ENCODE peak calls at places on chromosome 6, in five cellular contexts. One of them, this sample, is unnamed.

GRCh38 chr6:76742919-76743318 is 670.5 kb upstream of the IMPG1 start:
- DNase-seq in GM12865: no peak
- DNase-seq in DND-41: no peak
- DNase-seq in psoas muscle: no peak
- DNase-seq in brain microvascular endothelial cell: peak
- DNase-seq in this sample: no peak

GRCh38 chr6:37049990-37050853 is 44.8 kb downstream of the FGD2 start:
- DNase-seq in GM12865: peak
- DNase-seq in DND-41: peak
- DNase-seq in psoas muscle: peak
- DNase-seq in brain microvascular endothelial cell: no peak
- DNase-seq in this sample: no peak

GRCh38 chr6:128508588-128509296 is 11.7 kb downstream of the PTPRK start:
- DNase-seq in GM12865: no peak
- DNase-seq in DND-41: no peak
- DNase-seq in psoas muscle: no peak
- DNase-seq in brain microvascular endothelial cell: peak
- DNase-seq in this sample: peak

GRCh38 chr6:26576929-26577719 is 19.6 kb upstream of the ABT1 start:
- DNase-seq in GM12865: peak
- DNase-seq in DND-41: peak
- DNase-seq in psoas muscle: no peak
- DNase-seq in brain microvascular endothelial cell: peak
- DNase-seq in this sample: peak

GRCh38 chr6:2542858-2543218 is 207.9 kb downstream of the MYLK4 start:
- DNase-seq in GM12865: peak
- DNase-seq in DND-41: peak
- DNase-seq in psoas muscle: no peak
- DNase-seq in brain microvascular endothelial cell: peak
- DNase-seq in this sample: peak

GRCh38 chr6:46350714-46351113 is 140.5 kb downstream of the RCAN2 start:
- DNase-seq in GM12865: no peak
- DNase-seq in DND-41: no peak
- DNase-seq in psoas muscle: no peak
- DNase-seq in brain microvascular endothelial cell: no peak
- DNase-seq in this sample: no peak

GRCh38 chr6:33904050-33904827 is 100.4 kb upstream of the MLN start:
- DNase-seq in GM12865: peak
- DNase-seq in DND-41: peak
- DNase-seq in psoas muscle: no peak
- DNase-seq in brain microvascular endothelial cell: no peak
- DNase-seq in this sample: no peak

GRCh38 chr6:33018904-33019303 is 9.5 kb upstream of the HLA-DOA start:
- DNase-seq in GM12865: peak
- DNase-seq in DND-41: peak
- DNase-seq in psoas muscle: no peak
- DNase-seq in brain microvascular endothelial cell: peak
- DNase-seq in this sample: peak

GRCh38 chr6:42978487-42978792 is 541 bp downstream of the PEX6 start:
- DNase-seq in GM12865: peak
- DNase-seq in DND-41: peak
- DNase-seq in psoas muscle: peak
- DNase-seq in brain microvascular endothelial cell: peak
- DNase-seq in this sample: no peak

GRCh38 chr6:75065524-75065923 is 140.3 kb downstream of the COL12A1 start:
- DNase-seq in GM12865: peak
- DNase-seq in DND-41: no peak
- DNase-seq in psoas muscle: no peak
- DNase-seq in brain microvascular endothelial cell: peak
- DNase-seq in this sample: peak

GRCh38 chr6:12339022-12339421 is 48.9 kb downstream of the EDN1 start:
- DNase-seq in GM12865: no peak
- DNase-seq in DND-41: no peak
- DNase-seq in psoas muscle: no peak
- DNase-seq in brain microvascular endothelial cell: no peak
- DNase-seq in this sample: no peak

DNA sequence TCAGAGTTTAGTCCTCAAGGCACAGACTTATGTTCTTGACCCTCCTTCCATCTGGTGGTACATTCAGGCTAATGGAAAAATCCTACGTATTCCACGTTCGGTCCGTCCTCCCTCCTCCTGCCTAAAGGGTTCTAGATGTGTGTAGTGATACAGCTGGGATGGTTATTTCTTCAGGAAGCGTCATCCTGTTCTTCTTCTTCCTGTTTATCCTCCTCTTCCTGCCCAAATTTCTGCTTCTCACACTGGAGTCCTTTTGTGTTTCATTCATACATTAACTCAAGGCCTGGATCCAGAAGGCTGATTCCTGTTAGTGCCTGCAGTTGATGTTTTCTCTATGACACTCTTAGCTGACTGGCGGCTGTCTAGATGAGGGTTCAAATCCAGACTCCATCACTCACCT is 16.8 kb upstream of the UNC93A start:
- DNase-seq in GM12865: no peak
- DNase-seq in DND-41: no peak
- DNase-seq in psoas muscle: no peak
- DNase-seq in brain microvascular endothelial cell: no peak
- DNase-seq in this sample: no peak
- H3K4me3 ChIP-seq in GM12865: no peak
- H3K4me3 ChIP-seq in DND-41: no peak
- H3K4me3 ChIP-seq in psoas muscle: no peak
- H3K4me3 ChIP-seq in brain microvascular endothelial cell: no peak
- H3K4me3 ChIP-seq in this sample: no peak

GRCh38 chr6:14922306-14922705 is 323.6 kb upstream of the JARID2 start:
- DNase-seq in GM12865: no peak
- DNase-seq in DND-41: no peak
- DNase-seq in psoas muscle: peak
- DNase-seq in brain microvascular endothelial cell: no peak
- DNase-seq in this sample: peak

GRCh38 chr6:14921170-14921569 is 324.7 kb upstream of the JARID2 start:
- DNase-seq in GM12865: no peak
- DNase-seq in DND-41: no peak
- DNase-seq in psoas muscle: peak
- DNase-seq in brain microvascular endothelial cell: no peak
- DNase-seq in this sample: peak

GRCh38 chr6:14924126-14925024 is 321.5 kb upstream of the JARID2 start:
- DNase-seq in GM12865: no peak
- DNase-seq in DND-41: no peak
- DNase-seq in psoas muscle: peak
- DNase-seq in brain microvascular endothelial cell: no peak
- DNase-seq in this sample: peak

GRCh38 chr6:14921878-14922277 is 324.0 kb upstream of the JARID2 start:
- DNase-seq in GM12865: no peak
- DNase-seq in DND-41: no peak
- DNase-seq in psoas muscle: no peak
- DNase-seq in brain microvascular endothelial cell: no peak
- DNase-seq in this sample: peak

DNA sequence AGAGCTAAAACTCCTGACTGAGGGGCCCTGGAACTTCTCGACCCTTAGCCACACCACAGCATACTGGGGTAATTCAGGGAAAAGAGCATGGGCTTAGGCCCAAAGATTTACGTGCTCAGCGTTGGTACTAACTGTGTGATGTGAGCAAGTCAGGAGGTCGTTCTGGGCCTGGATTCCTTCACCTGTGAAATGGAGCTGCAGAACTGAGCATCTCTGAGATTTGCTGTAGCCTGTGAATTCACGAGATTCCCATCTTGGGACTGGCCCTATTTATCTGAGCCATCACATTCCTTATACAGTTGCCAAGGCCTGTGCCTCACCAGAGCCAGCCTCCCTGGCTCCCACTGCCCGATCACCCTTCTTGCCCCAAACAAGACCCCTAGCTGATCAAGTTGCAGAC is 323.2 kb upstream of the JARID2 start:
- DNase-seq in GM12865: no peak
- DNase-seq in DND-41: no peak
- DNase-seq in psoas muscle: no peak
- DNase-seq in brain microvascular endothelial cell: no peak
- DNase-seq in this sample: no peak
- H3K4me3 ChIP-seq in GM12865: no peak
- H3K4me3 ChIP-seq in DND-41: no peak
- H3K4me3 ChIP-seq in psoas muscle: no peak
- H3K4me3 ChIP-seq in brain microvascular endothelial cell: no peak
- H3K4me3 ChIP-seq in this sample: no peak

GRCh38 chr6:149965191-149966020 is 1.7 kb downstream of the ULBP1 start:
- DNase-seq in GM12865: no peak
- DNase-seq in DND-41: no peak
- DNase-seq in psoas muscle: no peak
- DNase-seq in brain microvascular endothelial cell: no peak
- DNase-seq in this sample: no peak
- H3K4me3 ChIP-seq in GM12865: no peak
- H3K4me3 ChIP-seq in DND-41: no peak
- H3K4me3 ChIP-seq in psoas muscle: peak
- H3K4me3 ChIP-seq in brain microvascular endothelial cell: peak
- H3K4me3 ChIP-seq in this sample: peak

GRCh38 chr6:83592770-83593394 is 80.5 kb downstream of the PRSS35 start:
- DNase-seq in GM12865: peak
- DNase-seq in DND-41: peak
- DNase-seq in psoas muscle: no peak
- DNase-seq in brain microvascular endothelial cell: peak
- DNase-seq in this sample: peak

GRCh38 chr6:83593395-83593785 is 81.1 kb downstream of the PRSS35 start:
- DNase-seq in GM12865: no peak
- DNase-seq in DND-41: no peak
- DNase-seq in psoas muscle: no peak
- DNase-seq in brain microvascular endothelial cell: no peak
- DNase-seq in this sample: no peak

GRCh38 chr6:83594936-83595335 is 82.6 kb downstream of the PRSS35 start:
- DNase-seq in GM12865: no peak
- DNase-seq in DND-41: no peak
- DNase-seq in psoas muscle: no peak
- DNase-seq in brain microvascular endothelial cell: no peak
- DNase-seq in this sample: peak

GRCh38 chr6:83590413-83590812 is 78.1 kb downstream of the PRSS35 start:
- DNase-seq in GM12865: no peak
- DNase-seq in DND-41: no peak
- DNase-seq in psoas muscle: no peak
- DNase-seq in brain microvascular endothelial cell: no peak
- DNase-seq in this sample: peak
- H3K4me3 ChIP-seq in GM12865: no peak
- H3K4me3 ChIP-seq in DND-41: no peak
- H3K4me3 ChIP-seq in psoas muscle: no peak
- H3K4me3 ChIP-seq in brain microvascular endothelial cell: no peak
- H3K4me3 ChIP-seq in this sample: no peak

GRCh38 chr6:105650367-105650766 is 247.5 kb upstream of the PREP start:
- DNase-seq in GM12865: no peak
- DNase-seq in DND-41: no peak
- DNase-seq in psoas muscle: no peak
- DNase-seq in brain microvascular endothelial cell: no peak
- DNase-seq in this sample: no peak
- H3K4me3 ChIP-seq in GM12865: no peak
- H3K4me3 ChIP-seq in DND-41: no peak
- H3K4me3 ChIP-seq in psoas muscle: no peak
- H3K4me3 ChIP-seq in brain microvascular endothelial cell: no peak
- H3K4me3 ChIP-seq in this sample: no peak